ENCODE peak calls at places on chromosome 15, in nine cellular contexts. I is body of pancreas, Z is uterus, K is lower leg skin, P is NB4, C is breast epithelium, O is H54, A is tibial nerve, J is ovary. F is an unnamed sample.

GRCh38 chr15:70286110-70286806 is 188.5 kb upstream of the TLE3 start:
- DNase-seq in K (no peak), P (no peak), Z (no peak), J (no peak), C (no peak), A (no peak), O (no peak), I (no peak), F (no peak)

GRCh38 chr15:40878785-40879184 is 4.8 kb upstream of the RHOV start:
- DNase-seq in O (peak), I (no peak), P (peak), A (no peak), Z (no peak), K (no peak), C (no peak), J (no peak), F (no peak)

GRCh38 chr15:96340611-96341464 is 10.3 kb downstream of the NR2F2 start:
- DNase-seq in A (no peak), O (no peak), P (no peak), K (peak), J (peak), C (peak), Z (peak), I (no peak), F (peak)

GRCh38 chr15:74062671-74063070 is 19.7 kb downstream of the GOLGA6A start:
- DNase-seq in Z (no peak), C (no peak), O (no peak), I (peak), A (no peak), K (peak), P (no peak), J (no peak), F (no peak)

GRCh38 chr15:75420698-75421097 is 30.8 kb downstream of the SIN3A start:
- DNase-seq in C (no peak), A (no peak), J (no peak), O (no peak), I (no peak), P (no peak), K (no peak), Z (no peak), F (no peak)

GRCh38 chr15:31499953-31500808 is 173.5 kb downstream of the KLF13 start:
- DNase-seq in O (no peak), C (no peak), K (no peak), Z (no peak), A (no peak), P (no peak), I (no peak), J (no peak), F (no peak)

GRCh38 chr15:65951007-65951406 is 81.7 kb downstream of the RAB11A start:
- DNase-seq in I (no peak), P (no peak), A (no peak), K (no peak), Z (no peak), J (no peak), O (no peak), C (no peak), F (no peak)

GRCh38 chr15:38299216-38299615 is 46.6 kb downstream of the SPRED1 start:
- DNase-seq in J (no peak), P (no peak), A (no peak), O (no peak), I (no peak), Z (no peak), C (no peak), K (no peak), F (no peak)

GRCh38 chr15:74235962-74236361 is at the start of gene CCDC33:
- DNase-seq in Z (no peak), P (peak), J (no peak), A (no peak), K (no peak), O (no peak), C (peak), I (peak), F (peak)

GRCh38 chr15:72172796-72173195 is 24.8 kb downstream of the GRAMD2A start:
- DNase-seq in K (peak), P (no peak), C (no peak), O (no peak), A (no peak), J (no peak), Z (no peak), I (no peak), F (no peak)

GRCh38 chr15:33152502-33153109 is 41.9 kb downstream of the FMN1 start:
- DNase-seq in Z (no peak), K (no peak), A (no peak), P (peak), I (no peak), C (no peak), J (no peak), O (no peak), F (no peak)

GRCh38 chr15:33157636-33158035 is 36.9 kb downstream of the FMN1 start:
- DNase-seq in Z (no peak), A (no peak), J (no peak), C (no peak), I (no peak), O (no peak), K (no peak), P (no peak), F (no peak)

GRCh38 chr15:33156021-33156420 is 38.5 kb downstream of the FMN1 start:
- DNase-seq in J (no peak), P (no peak), O (no peak), I (no peak), C (no peak), K (no peak), A (no peak), Z (no peak), F (no peak)

GRCh38 chr15:33153548-33153947 is 41.0 kb downstream of the FMN1 start:
- DNase-seq in A (no peak), P (no peak), I (no peak), J (no peak), O (no peak), Z (no peak), K (no peak), C (no peak), F (no peak)

GRCh38 chr15:33154366-33155166 is 39.9 kb downstream of the FMN1 start:
- DNase-seq in J (no peak), Z (no peak), A (peak), P (peak), C (peak), O (peak), K (peak), I (no peak), F (peak)
- TF ChIP-seq POLR2A in J (no peak), Z (no peak), A (no peak), P (no peak), C (no peak), O (no peak), K (no peak), I (no peak), F (peak)

DNA sequence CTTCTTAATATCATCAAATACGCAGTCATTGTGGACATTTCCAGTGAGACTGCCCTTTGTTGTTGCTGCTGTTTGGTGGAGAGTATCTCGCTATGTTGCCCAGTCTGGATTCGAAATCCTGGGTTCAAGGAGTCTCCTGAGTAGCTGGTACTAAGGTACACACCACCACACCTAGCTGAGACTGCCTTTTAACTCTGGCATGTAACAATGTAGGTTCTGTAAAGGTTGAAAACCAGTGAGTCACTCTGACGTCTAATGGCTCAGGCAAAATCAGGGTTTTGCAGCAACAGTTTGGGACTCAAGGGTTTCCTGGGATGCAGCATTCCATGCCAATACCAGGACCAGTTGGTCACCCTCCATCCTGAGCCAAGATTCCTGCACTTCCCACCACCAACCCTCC is 52.2 kb downstream of the AQP9 start:
- DNase-seq in C (no peak), O (no peak), P (no peak), K (no peak), Z (no peak), A (no peak), J (no peak), I (no peak), F (no peak)
- TF ChIP-seq POLR2A in C (no peak), O (no peak), P (no peak), K (no peak), Z (no peak), A (no peak), J (no peak), I (no peak), F (no peak)

DNA sequence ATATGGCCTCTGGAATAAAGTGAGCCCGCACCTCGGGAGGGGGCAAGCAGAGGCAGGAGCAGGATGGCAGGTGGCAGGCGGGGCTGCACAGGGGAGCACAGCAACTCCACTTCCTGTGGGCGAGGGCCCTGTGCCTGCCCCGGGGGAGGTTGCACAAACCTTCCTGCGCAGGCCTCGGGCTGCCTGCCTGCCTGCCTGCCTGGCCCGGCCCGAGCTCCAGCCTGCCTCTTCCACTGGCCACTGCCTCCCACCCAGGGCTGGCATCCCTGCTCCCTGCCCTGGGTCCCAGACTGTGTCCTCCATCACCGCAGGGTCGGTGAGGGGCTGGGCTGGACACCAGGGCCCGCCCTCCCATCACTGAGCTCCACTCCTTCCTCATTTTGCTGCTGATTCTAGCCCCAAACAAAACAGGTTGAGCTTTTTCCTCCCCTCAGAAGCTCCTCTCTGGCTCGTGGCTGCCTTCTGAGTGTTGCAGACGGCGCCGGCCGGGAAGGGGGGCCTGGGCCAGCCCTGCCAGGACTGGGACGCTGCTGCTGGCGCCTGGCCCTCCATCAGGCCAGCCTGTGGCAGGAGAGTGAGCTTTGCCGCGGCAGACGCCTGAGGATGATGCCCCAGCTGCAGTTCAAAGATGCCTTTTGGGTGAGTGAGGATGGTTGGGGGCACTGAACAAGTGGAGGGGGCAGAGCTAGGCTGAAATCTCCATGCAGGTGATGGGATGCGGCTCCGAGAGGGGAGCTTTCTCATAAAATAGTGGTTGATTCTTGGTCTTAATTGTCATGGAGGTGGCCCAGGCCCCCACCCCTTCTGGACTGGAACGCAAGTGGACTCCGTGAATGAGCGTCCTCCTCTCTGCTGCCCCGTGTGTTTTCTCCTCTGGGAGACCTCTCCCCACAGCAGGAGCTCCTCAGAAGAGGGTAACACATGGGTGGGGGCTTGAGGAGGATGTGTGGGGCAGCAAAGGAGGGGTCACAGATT is at the start of gene PSTPIP1:
- DNase-seq in J (peak), I (peak), O (no peak), A (no peak), K (peak), P (peak), Z (peak), C (no peak), F (peak)
- TF ChIP-seq POLR2A in J (no peak), I (peak), O (no peak), A (no peak), K (no peak), P (peak), Z (no peak), C (no peak), F (peak)

DNA sequence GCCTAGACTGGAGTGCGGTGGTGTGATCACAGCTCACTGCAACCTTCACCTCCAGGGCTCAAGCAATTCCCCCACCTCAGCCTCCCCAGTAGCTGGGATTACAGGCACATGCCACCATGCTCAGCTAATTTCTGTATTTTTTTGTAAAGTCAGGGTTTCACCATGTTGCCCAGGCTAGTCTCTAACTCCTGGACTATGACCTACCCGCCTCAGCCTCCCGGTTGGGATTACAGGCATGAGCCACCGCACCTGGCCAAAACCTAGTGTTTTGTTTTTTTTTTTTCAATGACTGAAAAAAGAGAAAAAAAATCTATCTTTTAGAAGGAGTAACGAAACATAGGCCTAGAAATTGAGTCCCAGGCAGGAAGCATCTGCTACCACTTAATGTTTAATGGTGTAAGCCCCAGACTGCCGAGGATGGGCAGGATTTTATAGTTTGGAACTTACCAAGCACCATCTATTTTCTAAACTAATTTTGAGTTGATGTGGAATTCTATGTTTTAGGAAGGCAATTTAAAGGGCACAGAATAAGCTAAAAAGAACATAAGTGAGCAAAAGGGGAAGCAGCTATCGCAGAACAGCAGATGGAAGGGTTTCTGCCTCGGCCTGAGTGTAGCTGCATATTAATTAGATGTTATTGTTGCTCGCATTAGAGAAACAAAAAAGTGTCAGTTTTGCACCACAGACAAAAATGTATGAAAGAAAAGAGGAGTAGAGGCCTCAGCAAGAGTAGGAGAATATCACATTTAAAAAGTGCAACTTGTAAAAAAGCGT is 24.2 kb upstream of the CA12 start:
- DNase-seq in J (no peak), I (no peak), Z (no peak), A (no peak), P (no peak), C (no peak), O (no peak), K (no peak), F (no peak)
- TF ChIP-seq POLR2A in J (no peak), I (no peak), Z (no peak), A (no peak), P (no peak), C (no peak), O (no peak), K (no peak), F (no peak)